ENCODE peak calls at places on chromosomes 5 and 9, in four cellular contexts. R, T, Y and X are unnamed samples.

GRCh38 chr5:3452622-3453021 is 143.0 kb upstream of the IRX1 start:
- DNase-seq in R (no peak), T (no peak), Y (no peak), X (no peak)

GRCh38 chr9:91415290-91415689 is 8.3 kb downstream of the NFIL3 start:
- DNase-seq in R (no peak), T (no peak), Y (no peak), X (no peak)

GRCh38 chr9:130446111-130446861 is 1.5 kb downstream of the ASS1 start:
- DNase-seq in R (no peak), T (no peak), Y (no peak), X (peak)

GRCh38 chr5:151870820-151871219 is 53.8 kb downstream of the GLRA1 start:
- DNase-seq in R (no peak), T (peak), Y (no peak), X (peak)

GRCh38 chr5:93519737-93520136 is 61.3 kb downstream of the NR2F1-AS1 start:
- DNase-seq in R (no peak), T (peak), Y (no peak), X (peak)

GRCh38 chr5:34857161-34857560 is 18.2 kb downstream of the TTC23L start:
- DNase-seq in R (no peak), T (no peak), Y (no peak), X (no peak)

GRCh38 chr9:130192600-130192999 is 20.4 kb downstream of the NCS1 start:
- DNase-seq in R (no peak), T (no peak), Y (no peak), X (no peak)

GRCh38 chr5:36311967-36312366 is 10.3 kb upstream of the RANBP3L start:
- DNase-seq in R (no peak), T (no peak), Y (no peak), X (peak)

GRCh38 chr9:128254855-128255759 is 20.7 kb downstream of the GOLGA2 start:
- DNase-seq in R (peak), T (peak), Y (peak), X (peak)

GRCh38 chr5:109739741-109740140 is 50.0 kb downstream of the MAN2A1 start:
- DNase-seq in R (no peak), T (peak), Y (no peak), X (peak)

GRCh38 chr5:139294372-139295165 is 1.0 kb downstream of the MATR3 start:
- DNase-seq in R (peak), T (peak), Y (no peak), X (peak)

GRCh38 chr5:149217096-149217801 is 54.4 kb upstream of the AFAP1L1 start:
- DNase-seq in R (no peak), T (no peak), Y (no peak), X (no peak)

GRCh38 chr9:131739988-131740648 is at the start of gene RAPGEF1:
- DNase-seq in R (peak), T (no peak), Y (peak), X (peak)

GRCh38 chr5:135697959-135698345 is 119.2 kb upstream of the CXCL14 start:
- DNase-seq in R (no peak), T (no peak), Y (no peak), X (peak)